ENCODE peak calls at places on chromosomes 13 and 19, in seven cellular contexts. D, X, K, R, P, N and C are unnamed samples.

GRCh38 chr13:114115191-114115671 is 17.2 kb downstream of the RASA3 start:
- DNase-seq in P (peak; percentile 51), D (no peak), X (no peak), N (no peak), K (no peak), R (no peak), C (no peak)

GRCh38 chr13:102869948-102870676 is 24.3 kb downstream of the ERCC5 start:
- DNase-seq in K (no peak), R (no peak), P (no peak), D (no peak), X (no peak), N (no peak), C (no peak)

GRCh38 chr19:3075605-3076431 is 13.5 kb upstream of the TLE5 start:
- DNase-seq in P (peak; percentile 91), X (peak; percentile 68), R (peak; percentile 31), K (no peak), N (peak; percentile 79), D (peak; percentile 18), C (peak; percentile 76)

GRCh38 chr19:843180-843835 is 2.5 kb downstream of the PRTN3 start:
- DNase-seq in X (peak; percentile 23), R (no peak), D (no peak), N (no peak), K (no peak), P (peak; percentile 77), C (no peak)

GRCh38 chr13:49625392-49626137 is 2.7 kb upstream of the ARL11 start:
- DNase-seq in K (no peak), R (no peak), D (peak; percentile 4), P (no peak), X (no peak), N (no peak), C (no peak)

GRCh38 chr19:38060346-38060745 is 153.3 kb downstream of the SIPA1L3 start:
- DNase-seq in X (no peak), P (no peak), D (no peak), N (no peak), K (no peak), R (no peak), C (peak; percentile 82)

GRCh38 chr19:1355258-1355973 is 28.3 kb upstream of the NDUFS7 start:
- DNase-seq in D (no peak), K (no peak), R (no peak), P (peak; percentile 46), N (no peak), X (peak; percentile 5), C (no peak)

GRCh38 chr13:105446197-105446596 is 1089.3 kb downstream of the EFNB2 start:
- DNase-seq in N (no peak), K (no peak), X (no peak), D (no peak), P (no peak), R (no peak), C (no peak)

GRCh38 chr19:6038634-6039405 is 60.9 kb upstream of the RANBP3 start:
- DNase-seq in X (no peak), D (no peak), K (no peak), P (no peak), R (peak; percentile 50), N (no peak), C (no peak)

GRCh38 chr19:41219924-41220567 is 1.0 kb downstream of the AXL start:
- DNase-seq in D (no peak), P (peak; percentile 67), X (no peak), N (no peak), K (no peak), R (no peak), C (no peak)

GRCh38 chr19:54882758-54883157 is 8.7 kb downstream of the FCAR start:
- DNase-seq in X (no peak), N (no peak), R (no peak), K (no peak), P (no peak), D (no peak), C (no peak)

GRCh38 chr13:58087566-58087965 is 456.0 kb downstream of the PCDH17 start:
- DNase-seq in P (no peak), X (no peak), K (no peak), N (no peak), R (no peak), D (no peak), C (no peak)

GRCh38 chr19:17304386-17305047 is 1.2 kb upstream of the MRPL34 start:
- DNase-seq in K (no peak), R (no peak), P (no peak), D (no peak), X (no peak), N (no peak), C (no peak)

GRCh38 chr13:80336335-80336734 is 4.6 kb downstream of the SPRY2 start:
- DNase-seq in N (no peak), D (no peak), K (no peak), R (no peak), X (no peak), P (no peak), C (no peak)

GRCh38 chr13:95652244-95652764 is 7.8 kb upstream of the DZIP1 start:
- DNase-seq in K (no peak), R (no peak), X (no peak), P (no peak), N (no peak), D (no peak), C (no peak)

GRCh38 chr13:37960427-37960826 is 90.9 kb upstream of the TRPC4 start:
- DNase-seq in N (peak; percentile 9), K (no peak), R (no peak), D (no peak), P (no peak), X (no peak), C (no peak)

GRCh38 chr13:110629735-110630134 is 14.4 kb downstream of the NAXD start:
- DNase-seq in X (no peak), D (no peak), R (no peak), N (no peak), K (no peak), P (peak; percentile 26), C (no peak)

GRCh38 chr13:52851153-52851962 is 2.9 kb upstream of the PCDH8 start:
- DNase-seq in X (peak; percentile 37), K (no peak), D (peak; percentile 17), R (no peak), N (peak; percentile 36), P (peak; percentile 91), C (peak; percentile 52)

GRCh38 chr19:49338691-49339363 is 3.6 kb downstream of the CD37 start:
- DNase-seq in R (no peak), P (peak; percentile 99), D (no peak), X (no peak), N (peak; percentile 55), K (no peak), C (no peak)

GRCh38 chr13:66915596-66916185 is 314.4 kb downstream of the PCDH9 start:
- DNase-seq in D (no peak), R (no peak), K (no peak), P (no peak), X (no peak), N (no peak), C (no peak)

GRCh38 chr13:101115762-101116161 is 300.5 kb downstream of the NALCN start:
- DNase-seq in D (no peak), P (no peak), K (no peak), N (no peak), R (no peak), X (no peak), C (no peak)

GRCh38 chr19:18156841-18157464 is 4.0 kb downstream of the PIK3R2 start:
- DNase-seq in D (peak; percentile 36), K (peak; percentile 59), R (no peak), P (no peak), X (peak; percentile 95), N (peak; percentile 62), C (peak; percentile 90)

GRCh38 chr13:105502193-105502592 is 1033.3 kb downstream of the EFNB2 start:
- DNase-seq in R (no peak), N (no peak), D (no peak), X (no peak), P (peak; percentile 62), K (no peak), C (no peak)

GRCh38 chr19:17706750-17707181 is 12.5 kb upstream of the MAP1S start:
- DNase-seq in X (no peak), R (no peak), P (peak; percentile 95), N (peak; percentile 60), K (no peak), D (no peak), C (no peak)

GRCh38 chr19:7618771-7619510 is 10.4 kb downstream of the XAB2 start:
- DNase-seq in D (no peak), X (no peak), P (no peak), K (no peak), N (no peak), R (no peak), C (no peak)

GRCh38 chr13:100454876-100455275 is 133.7 kb downstream of the GGACT start:
- DNase-seq in N (no peak), R (no peak), X (no peak), D (no peak), P (no peak), K (no peak), C (no peak)

GRCh38 chr13:45872574-45872973 is 21.0 kb upstream of the SIAH3 start:
- DNase-seq in R (no peak), P (no peak), K (no peak), N (no peak), D (no peak), X (no peak), C (no peak)

GRCh38 chr13:93248627-93249047 is 22.0 kb downstream of the GPC6 start:
- DNase-seq in N (peak; percentile 73), D (no peak), K (no peak), P (peak; percentile 83), R (no peak), X (peak; percentile 65), C (no peak)

GRCh38 chr19:883661-884211 is 9.3 kb downstream of the MED16 start:
- DNase-seq in R (no peak), P (peak; percentile 76), N (no peak), X (no peak), K (no peak), D (no peak), C (peak; percentile 31)

GRCh38 chr13:40517486-40518311 is 148.7 kb downstream of the FOXO1 start:
- DNase-seq in N (no peak), K (no peak), P (no peak), D (no peak), X (no peak), R (peak; percentile 11), C (no peak)

GRCh38 chr19:35051796-35052195 is 10.3 kb downstream of the HPN start:
- DNase-seq in D (no peak), P (no peak), R (no peak), X (no peak), K (no peak), N (no peak), C (no peak)

GRCh38 chr13:25901460-25902376 is 150.1 kb downstream of the SHISA2 start:
- DNase-seq in D (no peak), R (no peak), N (no peak), P (no peak), K (no peak), X (no peak), C (no peak)

GRCh38 chr19:54439174-54439851 is 9.7 kb upstream of the LENG8 start:
- DNase-seq in X (no peak), P (peak; percentile 92), N (peak; percentile 61), K (no peak), R (no peak), D (peak; percentile 14), C (peak; percentile 37)

GRCh38 chr19:8511573-8512101 is 2.3 kb downstream of the ZNF414 start:
- DNase-seq in K (no peak), N (peak; percentile 7), X (no peak), R (no peak), D (no peak), P (no peak), C (no peak)

GRCh38 chr19:10288662-10289166 is 1.0 kb upstream of the ICAM5 start:
- DNase-seq in K (no peak), X (peak; percentile 58), D (no peak), N (no peak), R (peak; percentile 47), P (peak; percentile 89), C (peak; percentile 4)

GRCh38 chr19:31955061-31955460 is 390.3 kb upstream of the ZNF507 start:
- DNase-seq in R (no peak), N (no peak), D (no peak), K (no peak), P (no peak), X (no peak), C (no peak)

GRCh38 chr19:6528544-6529121 is 2.2 kb upstream of the TNFSF9 start:
- DNase-seq in R (no peak), X (no peak), P (peak; percentile 71), K (no peak), D (no peak), N (no peak), C (no peak)

GRCh38 chr13:30698023-30698422 is 37.3 kb upstream of the ALOX5AP start:
- DNase-seq in N (no peak), K (peak; percentile 32), D (no peak), R (no peak), X (no peak), P (peak; percentile 15), C (no peak)